ENCODE peak calls at places on chromosome 12, in eight cellular contexts. One of them, this sample, is unnamed.

GRCh38 chr12:12902036-12902435 is 10.7 kb downstream of the GPRC5A start:
- DNase-seq in NAMALWA: no peak
- DNase-seq in endothelial cell: no peak
- DNase-seq in A172: no peak
- DNase-seq in left lung: no peak
- DNase-seq in GM23248: peak
- DNase-seq in DMS153: no peak
- DNase-seq in dermis microvascular lymphatic vessel endothelial cell: no peak
- DNase-seq in this sample: peak

GRCh38 chr12:56221233-56221756 is 427 bp downstream of the RNF41 start:
- DNase-seq in GM23248: peak
- DNase-seq in A172: peak
- DNase-seq in DMS153: no peak
- DNase-seq in NAMALWA: no peak
- DNase-seq in left lung: peak
- DNase-seq in dermis microvascular lymphatic vessel endothelial cell: peak
- DNase-seq in endothelial cell: peak
- DNase-seq in this sample: peak

GRCh38 chr12:113670742-113671141 is 199.1 kb upstream of the LHX5 start:
- DNase-seq in GM23248: no peak
- DNase-seq in A172: no peak
- DNase-seq in endothelial cell: no peak
- DNase-seq in DMS153: no peak
- DNase-seq in dermis microvascular lymphatic vessel endothelial cell: no peak
- DNase-seq in NAMALWA: no peak
- DNase-seq in left lung: no peak
- DNase-seq in this sample: no peak

GRCh38 chr12:87155616-87156015 is 873.6 kb downstream of the C12orf50 start:
- DNase-seq in A172: no peak
- DNase-seq in left lung: no peak
- DNase-seq in endothelial cell: no peak
- DNase-seq in NAMALWA: no peak
- DNase-seq in DMS153: no peak
- DNase-seq in GM23248: peak
- DNase-seq in dermis microvascular lymphatic vessel endothelial cell: no peak
- DNase-seq in this sample: no peak

GRCh38 chr12:95057431-95057830 is 16.0 kb downstream of the NR2C1 start:
- DNase-seq in dermis microvascular lymphatic vessel endothelial cell: no peak
- DNase-seq in A172: no peak
- DNase-seq in DMS153: no peak
- DNase-seq in NAMALWA: no peak
- DNase-seq in left lung: no peak
- DNase-seq in GM23248: no peak
- DNase-seq in endothelial cell: no peak
- DNase-seq in this sample: no peak

GRCh38 chr12:14774944-14775651 is 28.2 kb downstream of the WBP11 start:
- DNase-seq in A172: no peak
- DNase-seq in dermis microvascular lymphatic vessel endothelial cell: peak
- DNase-seq in left lung: peak
- DNase-seq in endothelial cell: peak
- DNase-seq in NAMALWA: no peak
- DNase-seq in GM23248: peak
- DNase-seq in DMS153: no peak
- DNase-seq in this sample: peak

GRCh38 chr12:51702582-51702981 is 111.5 kb downstream of the SCN8A start:
- DNase-seq in GM23248: no peak
- DNase-seq in dermis microvascular lymphatic vessel endothelial cell: no peak
- DNase-seq in left lung: no peak
- DNase-seq in DMS153: no peak
- DNase-seq in endothelial cell: no peak
- DNase-seq in A172: no peak
- DNase-seq in NAMALWA: no peak
- DNase-seq in this sample: no peak

GRCh38 chr12:68631177-68631576 is 20.5 kb downstream of the RAP1B start:
- DNase-seq in endothelial cell: no peak
- DNase-seq in dermis microvascular lymphatic vessel endothelial cell: no peak
- DNase-seq in A172: no peak
- DNase-seq in NAMALWA: no peak
- DNase-seq in DMS153: no peak
- DNase-seq in GM23248: peak
- DNase-seq in left lung: no peak
- DNase-seq in this sample: peak

GRCh38 chr12:131102493-131102931 is 148.8 kb downstream of the ADGRD1 start:
- DNase-seq in GM23248: no peak
- DNase-seq in endothelial cell: no peak
- DNase-seq in left lung: no peak
- DNase-seq in NAMALWA: no peak
- DNase-seq in DMS153: no peak
- DNase-seq in dermis microvascular lymphatic vessel endothelial cell: no peak
- DNase-seq in A172: no peak
- DNase-seq in this sample: no peak

GRCh38 chr12:40233741-40234367 is 9.1 kb downstream of the LRRK2 start:
- DNase-seq in NAMALWA: no peak
- DNase-seq in left lung: no peak
- DNase-seq in DMS153: no peak
- DNase-seq in GM23248: no peak
- DNase-seq in dermis microvascular lymphatic vessel endothelial cell: no peak
- DNase-seq in A172: no peak
- DNase-seq in endothelial cell: no peak
- DNase-seq in this sample: no peak

GRCh38 chr12:68557011-68557715 is 53.5 kb upstream of the RAP1B start:
- DNase-seq in DMS153: no peak
- DNase-seq in dermis microvascular lymphatic vessel endothelial cell: peak
- DNase-seq in NAMALWA: no peak
- DNase-seq in endothelial cell: no peak
- DNase-seq in A172: peak
- DNase-seq in left lung: no peak
- DNase-seq in GM23248: peak
- DNase-seq in this sample: peak

GRCh38 chr12:28032811-28033537 is 60.4 kb upstream of the PTHLH start:
- DNase-seq in DMS153: no peak
- DNase-seq in left lung: no peak
- DNase-seq in dermis microvascular lymphatic vessel endothelial cell: no peak
- DNase-seq in A172: peak
- DNase-seq in endothelial cell: peak
- DNase-seq in NAMALWA: no peak
- DNase-seq in GM23248: peak
- DNase-seq in this sample: peak

This sample was measured in EH.